ENCODE peak calls at places on chromosomes 3 and 15, in nine cellular contexts. One of them, this sample, is unnamed.
A peak's percentile ranks its signal among the peaks of the same experiment; 100 is the strongest.

GRCh38 chr3:126398423-126399347 is 4.0 kb downstream of the CFAP100 start:
- DNase-seq in HuH-7: no peak
- DNase-seq in activated naive CD8-positive, alpha-beta T cell treated with anti-CD3 and anti-CD28 coated beads, Interleukin-2, amount 50 U/mL, for 24 hours: no peak
- DNase-seq in uterus: no peak
- DNase-seq in RWPE1: no peak
- DNase-seq in activated CD4-positive, alpha-beta T cell treated with anti-CD3 and anti-CD28 coated beads, Interleukin-2, amount 50 U/mL, for 1 hour: no peak
- DNase-seq in retina: no peak
- DNase-seq in Ammon's horn: no peak
- DNase-seq in right cardiac atrium: no peak
- DNase-seq in this sample: no peak

GRCh38 chr15:37372064-37372463 is 271.7 kb upstream of the MEIS2 start:
- DNase-seq in activated CD4-positive, alpha-beta T cell treated with anti-CD3 and anti-CD28 coated beads, Interleukin-2, amount 50 U/mL, for 1 hour: no peak
- DNase-seq in right cardiac atrium: no peak
- DNase-seq in Ammon's horn: no peak
- DNase-seq in retina: no peak
- DNase-seq in activated naive CD8-positive, alpha-beta T cell treated with anti-CD3 and anti-CD28 coated beads, Interleukin-2, amount 50 U/mL, for 24 hours: no peak
- DNase-seq in HuH-7: no peak
- DNase-seq in uterus: no peak
- DNase-seq in RWPE1: no peak
- DNase-seq in this sample: no peak

GRCh38 chr15:49331951-49332350 is 91.1 kb upstream of the FGF7 start:
- DNase-seq in retina: no peak
- DNase-seq in RWPE1: no peak
- DNase-seq in activated naive CD8-positive, alpha-beta T cell treated with anti-CD3 and anti-CD28 coated beads, Interleukin-2, amount 50 U/mL, for 24 hours: no peak
- DNase-seq in right cardiac atrium: no peak
- DNase-seq in activated CD4-positive, alpha-beta T cell treated with anti-CD3 and anti-CD28 coated beads, Interleukin-2, amount 50 U/mL, for 1 hour: no peak
- DNase-seq in Ammon's horn: no peak
- DNase-seq in uterus: no peak
- DNase-seq in HuH-7: no peak
- DNase-seq in this sample: no peak

GRCh38 chr15:38721549-38721948 is 156.9 kb upstream of the RASGRP1 start:
- DNase-seq in activated CD4-positive, alpha-beta T cell treated with anti-CD3 and anti-CD28 coated beads, Interleukin-2, amount 50 U/mL, for 1 hour: no peak
- DNase-seq in uterus: no peak
- DNase-seq in right cardiac atrium: no peak
- DNase-seq in HuH-7: no peak
- DNase-seq in RWPE1: no peak
- DNase-seq in activated naive CD8-positive, alpha-beta T cell treated with anti-CD3 and anti-CD28 coated beads, Interleukin-2, amount 50 U/mL, for 24 hours: no peak
- DNase-seq in Ammon's horn: no peak
- DNase-seq in retina: no peak
- DNase-seq in this sample: no peak

GRCh38 chr3:65439641-65440040 is 599.1 kb downstream of the MAGI1 start:
- DNase-seq in retina: peak; percentile 81
- DNase-seq in activated CD4-positive, alpha-beta T cell treated with anti-CD3 and anti-CD28 coated beads, Interleukin-2, amount 50 U/mL, for 1 hour: no peak
- DNase-seq in activated naive CD8-positive, alpha-beta T cell treated with anti-CD3 and anti-CD28 coated beads, Interleukin-2, amount 50 U/mL, for 24 hours: no peak
- DNase-seq in HuH-7: peak; percentile 21
- DNase-seq in Ammon's horn: peak; percentile 88
- DNase-seq in uterus: peak; percentile 19
- DNase-seq in right cardiac atrium: peak; percentile 78
- DNase-seq in RWPE1: peak; percentile 47
- DNase-seq in this sample: peak; percentile 61

GRCh38 chr3:52670621-52671521 is 14.8 kb downstream of the PBRM1 start:
- DNase-seq in activated naive CD8-positive, alpha-beta T cell treated with anti-CD3 and anti-CD28 coated beads, Interleukin-2, amount 50 U/mL, for 24 hours: peak; percentile 24
- DNase-seq in activated CD4-positive, alpha-beta T cell treated with anti-CD3 and anti-CD28 coated beads, Interleukin-2, amount 50 U/mL, for 1 hour: no peak
- DNase-seq in uterus: no peak
- DNase-seq in right cardiac atrium: no peak
- DNase-seq in Ammon's horn: no peak
- DNase-seq in retina: no peak
- DNase-seq in HuH-7: no peak
- DNase-seq in RWPE1: peak; percentile 85
- DNase-seq in this sample: peak; percentile 64

GRCh38 chr3:31106204-31106603 is 211.7 kb upstream of the GADL1 start:
- DNase-seq in HuH-7: no peak
- DNase-seq in Ammon's horn: no peak
- DNase-seq in activated naive CD8-positive, alpha-beta T cell treated with anti-CD3 and anti-CD28 coated beads, Interleukin-2, amount 50 U/mL, for 24 hours: no peak
- DNase-seq in retina: no peak
- DNase-seq in right cardiac atrium: no peak
- DNase-seq in uterus: no peak
- DNase-seq in RWPE1: peak; percentile 70
- DNase-seq in activated CD4-positive, alpha-beta T cell treated with anti-CD3 and anti-CD28 coated beads, Interleukin-2, amount 50 U/mL, for 1 hour: no peak
- DNase-seq in this sample: peak; percentile 17

GRCh38 chr3:148333091-148333490 is 364.6 kb upstream of the AGTR1 start:
- DNase-seq in right cardiac atrium: no peak
- DNase-seq in retina: no peak
- DNase-seq in Ammon's horn: no peak
- DNase-seq in HuH-7: peak; percentile 4
- DNase-seq in RWPE1: no peak
- DNase-seq in uterus: no peak
- DNase-seq in activated CD4-positive, alpha-beta T cell treated with anti-CD3 and anti-CD28 coated beads, Interleukin-2, amount 50 U/mL, for 1 hour: no peak
- DNase-seq in activated naive CD8-positive, alpha-beta T cell treated with anti-CD3 and anti-CD28 coated beads, Interleukin-2, amount 50 U/mL, for 24 hours: no peak
- DNase-seq in this sample: no peak

GRCh38 chr3:171286580-171287249 is 173.5 kb downstream of the TNIK start:
- DNase-seq in retina: no peak
- DNase-seq in uterus: no peak
- DNase-seq in right cardiac atrium: no peak
- DNase-seq in HuH-7: peak; percentile 66
- DNase-seq in RWPE1: peak; percentile 54
- DNase-seq in activated CD4-positive, alpha-beta T cell treated with anti-CD3 and anti-CD28 coated beads, Interleukin-2, amount 50 U/mL, for 1 hour: no peak
- DNase-seq in Ammon's horn: no peak
- DNase-seq in activated naive CD8-positive, alpha-beta T cell treated with anti-CD3 and anti-CD28 coated beads, Interleukin-2, amount 50 U/mL, for 24 hours: no peak
- DNase-seq in this sample: no peak

GRCh38 chr3:197030379-197031314 is 1.0 kb upstream of the MELTF start:
- DNase-seq in HuH-7: peak; percentile 15
- DNase-seq in Ammon's horn: no peak
- DNase-seq in retina: no peak
- DNase-seq in RWPE1: no peak
- DNase-seq in activated naive CD8-positive, alpha-beta T cell treated with anti-CD3 and anti-CD28 coated beads, Interleukin-2, amount 50 U/mL, for 24 hours: no peak
- DNase-seq in uterus: no peak
- DNase-seq in activated CD4-positive, alpha-beta T cell treated with anti-CD3 and anti-CD28 coated beads, Interleukin-2, amount 50 U/mL, for 1 hour: no peak
- DNase-seq in right cardiac atrium: no peak
- DNase-seq in this sample: no peak

GRCh38 chr3:5019411-5020261 is 40.4 kb downstream of the BHLHE40 start:
- DNase-seq in RWPE1: no peak
- DNase-seq in activated CD4-positive, alpha-beta T cell treated with anti-CD3 and anti-CD28 coated beads, Interleukin-2, amount 50 U/mL, for 1 hour: peak; percentile 83
- DNase-seq in activated naive CD8-positive, alpha-beta T cell treated with anti-CD3 and anti-CD28 coated beads, Interleukin-2, amount 50 U/mL, for 24 hours: peak; percentile 72
- DNase-seq in retina: no peak
- DNase-seq in HuH-7: no peak
- DNase-seq in Ammon's horn: no peak
- DNase-seq in right cardiac atrium: peak; percentile 48
- DNase-seq in uterus: no peak
- DNase-seq in this sample: no peak

GRCh38 chr3:61983479-61983878 is 389.9 kb downstream of the FEZF2 start:
- DNase-seq in activated CD4-positive, alpha-beta T cell treated with anti-CD3 and anti-CD28 coated beads, Interleukin-2, amount 50 U/mL, for 1 hour: no peak
- DNase-seq in right cardiac atrium: no peak
- DNase-seq in activated naive CD8-positive, alpha-beta T cell treated with anti-CD3 and anti-CD28 coated beads, Interleukin-2, amount 50 U/mL, for 24 hours: no peak
- DNase-seq in HuH-7: no peak
- DNase-seq in Ammon's horn: no peak
- DNase-seq in RWPE1: no peak
- DNase-seq in uterus: no peak
- DNase-seq in retina: no peak
- DNase-seq in this sample: no peak

GRCh38 chr3:71504250-71505036 is 79.1 kb downstream of the FOXP1 start:
- DNase-seq in activated naive CD8-positive, alpha-beta T cell treated with anti-CD3 and anti-CD28 coated beads, Interleukin-2, amount 50 U/mL, for 24 hours: no peak
- DNase-seq in Ammon's horn: no peak
- DNase-seq in retina: no peak
- DNase-seq in uterus: no peak
- DNase-seq in activated CD4-positive, alpha-beta T cell treated with anti-CD3 and anti-CD28 coated beads, Interleukin-2, amount 50 U/mL, for 1 hour: peak; percentile 23
- DNase-seq in right cardiac atrium: no peak
- DNase-seq in RWPE1: peak; percentile 83
- DNase-seq in HuH-7: no peak
- DNase-seq in this sample: no peak

GRCh38 chr3:155771126-155771525 is 26.3 kb upstream of the PLCH1 start:
- DNase-seq in retina: no peak
- DNase-seq in Ammon's horn: no peak
- DNase-seq in right cardiac atrium: no peak
- DNase-seq in HuH-7: no peak
- DNase-seq in RWPE1: no peak
- DNase-seq in uterus: no peak
- DNase-seq in activated naive CD8-positive, alpha-beta T cell treated with anti-CD3 and anti-CD28 coated beads, Interleukin-2, amount 50 U/mL, for 24 hours: no peak
- DNase-seq in activated CD4-positive, alpha-beta T cell treated with anti-CD3 and anti-CD28 coated beads, Interleukin-2, amount 50 U/mL, for 1 hour: no peak
- DNase-seq in this sample: no peak

GRCh38 chr3:175274056-175274455 is 414.9 kb downstream of the NAALADL2 start:
- DNase-seq in RWPE1: no peak
- DNase-seq in uterus: no peak
- DNase-seq in activated CD4-positive, alpha-beta T cell treated with anti-CD3 and anti-CD28 coated beads, Interleukin-2, amount 50 U/mL, for 1 hour: no peak
- DNase-seq in HuH-7: no peak
- DNase-seq in activated naive CD8-positive, alpha-beta T cell treated with anti-CD3 and anti-CD28 coated beads, Interleukin-2, amount 50 U/mL, for 24 hours: no peak
- DNase-seq in retina: no peak
- DNase-seq in Ammon's horn: no peak
- DNase-seq in right cardiac atrium: no peak
- DNase-seq in this sample: no peak

GRCh38 chr3:69370156-69370944 is 15.5 kb downstream of the FRMD4B start:
- DNase-seq in right cardiac atrium: peak; percentile 93
- DNase-seq in retina: no peak
- DNase-seq in activated CD4-positive, alpha-beta T cell treated with anti-CD3 and anti-CD28 coated beads, Interleukin-2, amount 50 U/mL, for 1 hour: peak; percentile 5
- DNase-seq in HuH-7: no peak
- DNase-seq in Ammon's horn: peak; percentile 82
- DNase-seq in uterus: peak; percentile 44
- DNase-seq in activated naive CD8-positive, alpha-beta T cell treated with anti-CD3 and anti-CD28 coated beads, Interleukin-2, amount 50 U/mL, for 24 hours: peak; percentile 15
- DNase-seq in RWPE1: peak; percentile 45
- DNase-seq in this sample: peak; percentile 65

GRCh38 chr3:133237380-133237779 is 162.5 kb upstream of the BFSP2 start:
- DNase-seq in retina: no peak
- DNase-seq in Ammon's horn: no peak
- DNase-seq in activated CD4-positive, alpha-beta T cell treated with anti-CD3 and anti-CD28 coated beads, Interleukin-2, amount 50 U/mL, for 1 hour: no peak
- DNase-seq in right cardiac atrium: no peak
- DNase-seq in RWPE1: no peak
- DNase-seq in HuH-7: no peak
- DNase-seq in activated naive CD8-positive, alpha-beta T cell treated with anti-CD3 and anti-CD28 coated beads, Interleukin-2, amount 50 U/mL, for 24 hours: no peak
- DNase-seq in uterus: no peak
- DNase-seq in this sample: no peak

GRCh38 chr15:59522988-59523461 is 85.0 kb downstream of the FAM81A start:
- DNase-seq in Ammon's horn: no peak
- DNase-seq in uterus: no peak
- DNase-seq in HuH-7: no peak
- DNase-seq in activated naive CD8-positive, alpha-beta T cell treated with anti-CD3 and anti-CD28 coated beads, Interleukin-2, amount 50 U/mL, for 24 hours: peak; percentile 37
- DNase-seq in RWPE1: no peak
- DNase-seq in activated CD4-positive, alpha-beta T cell treated with anti-CD3 and anti-CD28 coated beads, Interleukin-2, amount 50 U/mL, for 1 hour: peak; percentile 46
- DNase-seq in retina: no peak
- DNase-seq in right cardiac atrium: no peak
- DNase-seq in this sample: no peak

GRCh38 chr3:150577854-150578253 is 25.3 kb upstream of the SELENOT start:
- DNase-seq in retina: no peak
- DNase-seq in activated naive CD8-positive, alpha-beta T cell treated with anti-CD3 and anti-CD28 coated beads, Interleukin-2, amount 50 U/mL, for 24 hours: no peak
- DNase-seq in HuH-7: no peak
- DNase-seq in activated CD4-positive, alpha-beta T cell treated with anti-CD3 and anti-CD28 coated beads, Interleukin-2, amount 50 U/mL, for 1 hour: no peak
- DNase-seq in RWPE1: no peak
- DNase-seq in Ammon's horn: no peak
- DNase-seq in uterus: no peak
- DNase-seq in right cardiac atrium: no peak
- DNase-seq in this sample: no peak

GRCh38 chr3:102180291-102180931 is 254.4 kb upstream of the ZPLD1 start:
- DNase-seq in uterus: no peak
- DNase-seq in HuH-7: no peak
- DNase-seq in RWPE1: no peak
- DNase-seq in activated naive CD8-positive, alpha-beta T cell treated with anti-CD3 and anti-CD28 coated beads, Interleukin-2, amount 50 U/mL, for 24 hours: no peak
- DNase-seq in activated CD4-positive, alpha-beta T cell treated with anti-CD3 and anti-CD28 coated beads, Interleukin-2, amount 50 U/mL, for 1 hour: no peak
- DNase-seq in right cardiac atrium: no peak
- DNase-seq in retina: no peak
- DNase-seq in Ammon's horn: no peak
- DNase-seq in this sample: no peak

GRCh38 chr3:170802164-170803151 is 67.5 kb downstream of the RPL22L1 start:
- DNase-seq in right cardiac atrium: peak; percentile 37
- DNase-seq in activated CD4-positive, alpha-beta T cell treated with anti-CD3 and anti-CD28 coated beads, Interleukin-2, amount 50 U/mL, for 1 hour: no peak
- DNase-seq in activated naive CD8-positive, alpha-beta T cell treated with anti-CD3 and anti-CD28 coated beads, Interleukin-2, amount 50 U/mL, for 24 hours: no peak
- DNase-seq in Ammon's horn: peak; percentile 11
- DNase-seq in retina: no peak
- DNase-seq in HuH-7: no peak
- DNase-seq in RWPE1: peak; percentile 36
- DNase-seq in uterus: peak; percentile 38
- DNase-seq in this sample: peak; percentile 27

GRCh38 chr3:13891492-13892073 is 11.7 kb upstream of the WNT7A start:
- DNase-seq in HuH-7: no peak
- DNase-seq in Ammon's horn: no peak
- DNase-seq in activated CD4-positive, alpha-beta T cell treated with anti-CD3 and anti-CD28 coated beads, Interleukin-2, amount 50 U/mL, for 1 hour: no peak
- DNase-seq in RWPE1: peak; percentile 35
- DNase-seq in right cardiac atrium: no peak
- DNase-seq in activated naive CD8-positive, alpha-beta T cell treated with anti-CD3 and anti-CD28 coated beads, Interleukin-2, amount 50 U/mL, for 24 hours: no peak
- DNase-seq in uterus: no peak
- DNase-seq in retina: peak; percentile 32
- DNase-seq in this sample: no peak

GRCh38 chr15:101206173-101206572 is 45.7 kb downstream of the CHSY1 start:
- DNase-seq in retina: no peak
- DNase-seq in uterus: no peak
- DNase-seq in activated CD4-positive, alpha-beta T cell treated with anti-CD3 and anti-CD28 coated beads, Interleukin-2, amount 50 U/mL, for 1 hour: peak; percentile 59
- DNase-seq in Ammon's horn: no peak
- DNase-seq in activated naive CD8-positive, alpha-beta T cell treated with anti-CD3 and anti-CD28 coated beads, Interleukin-2, amount 50 U/mL, for 24 hours: peak; percentile 79
- DNase-seq in HuH-7: no peak
- DNase-seq in RWPE1: no peak
- DNase-seq in right cardiac atrium: no peak
- DNase-seq in this sample: peak; percentile 76

GRCh38 chr3:116920836-116921596 is 211.4 kb downstream of the TUSC7 start:
- DNase-seq in activated CD4-positive, alpha-beta T cell treated with anti-CD3 and anti-CD28 coated beads, Interleukin-2, amount 50 U/mL, for 1 hour: no peak
- DNase-seq in Ammon's horn: peak; percentile 11
- DNase-seq in activated naive CD8-positive, alpha-beta T cell treated with anti-CD3 and anti-CD28 coated beads, Interleukin-2, amount 50 U/mL, for 24 hours: no peak
- DNase-seq in uterus: no peak
- DNase-seq in RWPE1: no peak
- DNase-seq in right cardiac atrium: no peak
- DNase-seq in HuH-7: no peak
- DNase-seq in retina: no peak
- DNase-seq in this sample: no peak

GRCh38 chr3:3665546-3665945 is 133.7 kb upstream of the LRRN1 start:
- DNase-seq in Ammon's horn: no peak
- DNase-seq in uterus: no peak
- DNase-seq in right cardiac atrium: no peak
- DNase-seq in activated CD4-positive, alpha-beta T cell treated with anti-CD3 and anti-CD28 coated beads, Interleukin-2, amount 50 U/mL, for 1 hour: no peak
- DNase-seq in activated naive CD8-positive, alpha-beta T cell treated with anti-CD3 and anti-CD28 coated beads, Interleukin-2, amount 50 U/mL, for 24 hours: no peak
- DNase-seq in RWPE1: no peak
- DNase-seq in retina: no peak
- DNase-seq in HuH-7: no peak
- DNase-seq in this sample: no peak

GRCh38 chr3:48708481-48708889 is 8.5 kb downstream of the IP6K2 start:
- DNase-seq in right cardiac atrium: no peak
- DNase-seq in RWPE1: no peak
- DNase-seq in activated CD4-positive, alpha-beta T cell treated with anti-CD3 and anti-CD28 coated beads, Interleukin-2, amount 50 U/mL, for 1 hour: no peak
- DNase-seq in Ammon's horn: no peak
- DNase-seq in HuH-7: no peak
- DNase-seq in activated naive CD8-positive, alpha-beta T cell treated with anti-CD3 and anti-CD28 coated beads, Interleukin-2, amount 50 U/mL, for 24 hours: no peak
- DNase-seq in uterus: no peak
- DNase-seq in retina: no peak
- DNase-seq in this sample: peak; percentile 34

GRCh38 chr3:121786485-121786884 is 36.9 kb upstream of the GOLGB1 start:
- DNase-seq in right cardiac atrium: no peak
- DNase-seq in Ammon's horn: no peak
- DNase-seq in activated naive CD8-positive, alpha-beta T cell treated with anti-CD3 and anti-CD28 coated beads, Interleukin-2, amount 50 U/mL, for 24 hours: no peak
- DNase-seq in HuH-7: no peak
- DNase-seq in uterus: no peak
- DNase-seq in activated CD4-positive, alpha-beta T cell treated with anti-CD3 and anti-CD28 coated beads, Interleukin-2, amount 50 U/mL, for 1 hour: no peak
- DNase-seq in RWPE1: no peak
- DNase-seq in retina: no peak
- DNase-seq in this sample: no peak

GRCh38 chr3:111593666-111594065 is 1.5 kb downstream of the ZBED2 start:
- DNase-seq in Ammon's horn: no peak
- DNase-seq in HuH-7: no peak
- DNase-seq in right cardiac atrium: no peak
- DNase-seq in activated CD4-positive, alpha-beta T cell treated with anti-CD3 and anti-CD28 coated beads, Interleukin-2, amount 50 U/mL, for 1 hour: no peak
- DNase-seq in uterus: no peak
- DNase-seq in RWPE1: no peak
- DNase-seq in activated naive CD8-positive, alpha-beta T cell treated with anti-CD3 and anti-CD28 coated beads, Interleukin-2, amount 50 U/mL, for 24 hours: no peak
- DNase-seq in retina: no peak
- DNase-seq in this sample: no peak

GRCh38 chr15:67505675-67506572 is 15.0 kb upstream of the C15orf61 start:
- DNase-seq in HuH-7: no peak
- DNase-seq in retina: no peak
- DNase-seq in uterus: no peak
- DNase-seq in RWPE1: no peak
- DNase-seq in activated naive CD8-positive, alpha-beta T cell treated with anti-CD3 and anti-CD28 coated beads, Interleukin-2, amount 50 U/mL, for 24 hours: no peak
- DNase-seq in right cardiac atrium: no peak
- DNase-seq in Ammon's horn: peak; percentile 30
- DNase-seq in activated CD4-positive, alpha-beta T cell treated with anti-CD3 and anti-CD28 coated beads, Interleukin-2, amount 50 U/mL, for 1 hour: no peak
- DNase-seq in this sample: no peak

GRCh38 chr3:125382323-125382722 is 7.2 kb upstream of the ZNF148 start:
- DNase-seq in uterus: no peak
- DNase-seq in activated CD4-positive, alpha-beta T cell treated with anti-CD3 and anti-CD28 coated beads, Interleukin-2, amount 50 U/mL, for 1 hour: no peak
- DNase-seq in Ammon's horn: no peak
- DNase-seq in right cardiac atrium: no peak
- DNase-seq in RWPE1: no peak
- DNase-seq in HuH-7: no peak
- DNase-seq in retina: no peak
- DNase-seq in activated naive CD8-positive, alpha-beta T cell treated with anti-CD3 and anti-CD28 coated beads, Interleukin-2, amount 50 U/mL, for 24 hours: no peak
- DNase-seq in this sample: no peak

GRCh38 chr3:59052803-59053411 is 3.1 kb upstream of the CFAP20DC start:
- DNase-seq in right cardiac atrium: no peak
- DNase-seq in activated CD4-positive, alpha-beta T cell treated with anti-CD3 and anti-CD28 coated beads, Interleukin-2, amount 50 U/mL, for 1 hour: no peak
- DNase-seq in RWPE1: no peak
- DNase-seq in HuH-7: no peak
- DNase-seq in activated naive CD8-positive, alpha-beta T cell treated with anti-CD3 and anti-CD28 coated beads, Interleukin-2, amount 50 U/mL, for 24 hours: no peak
- DNase-seq in Ammon's horn: no peak
- DNase-seq in retina: no peak
- DNase-seq in uterus: no peak
- DNase-seq in this sample: peak; percentile 20

This sample was measured in adrenal gland.